ENCODE peak calls at places on chromosomes 3 and 15, in eight cellular contexts. One of them, this sample, is unnamed.

GRCh38 chr3:15102256-15102655 is 3.3 kb upstream of the RBSN start:
- DNase-seq in activated naive CD4-positive, alpha-beta T cell: no peak
- DNase-seq in GM20000: no peak
- DNase-seq in T-cell: no peak
- DNase-seq in sigmoid colon: peak; percentile 95
- DNase-seq in NCI-H1930: no peak
- DNase-seq in NCI-H524: no peak
- DNase-seq in stimulated activated CD8-positive, alpha-beta memory T cell treated with anti-CD3 and anti-CD28 coated beads, Interleukin-2, amount 100 ng/mL, for 48 hours: no peak
- DNase-seq in this sample: no peak

GRCh38 chr3:31472479-31473390 is 60.0 kb upstream of the STT3B start:
- DNase-seq in activated naive CD4-positive, alpha-beta T cell: no peak
- DNase-seq in GM20000: no peak
- DNase-seq in NCI-H1930: no peak
- DNase-seq in T-cell: no peak
- DNase-seq in NCI-H524: no peak
- DNase-seq in stimulated activated CD8-positive, alpha-beta memory T cell treated with anti-CD3 and anti-CD28 coated beads, Interleukin-2, amount 100 ng/mL, for 48 hours: no peak
- DNase-seq in sigmoid colon: no peak
- DNase-seq in this sample: peak; percentile 39

GRCh38 chr3:130892759-130893239 is 1.1 kb upstream of the ATP2C1 start:
- DNase-seq in T-cell: peak; percentile 63
- DNase-seq in NCI-H1930: peak; percentile 71
- DNase-seq in NCI-H524: peak; percentile 88
- DNase-seq in stimulated activated CD8-positive, alpha-beta memory T cell treated with anti-CD3 and anti-CD28 coated beads, Interleukin-2, amount 100 ng/mL, for 48 hours: peak; percentile 16
- DNase-seq in GM20000: peak; percentile 79
- DNase-seq in sigmoid colon: peak; percentile 77
- DNase-seq in activated naive CD4-positive, alpha-beta T cell: peak; percentile 12
- DNase-seq in this sample: no peak

GRCh38 chr3:15271785-15272381 is 60.5 kb downstream of the SH3BP5 start:
- DNase-seq in sigmoid colon: peak; percentile 80
- DNase-seq in GM20000: peak; percentile 67
- DNase-seq in stimulated activated CD8-positive, alpha-beta memory T cell treated with anti-CD3 and anti-CD28 coated beads, Interleukin-2, amount 100 ng/mL, for 48 hours: peak; percentile 46
- DNase-seq in activated naive CD4-positive, alpha-beta T cell: peak; percentile 60
- DNase-seq in T-cell: peak; percentile 86
- DNase-seq in NCI-H524: no peak
- DNase-seq in NCI-H1930: no peak
- DNase-seq in this sample: no peak

GRCh38 chr3:58246148-58247051 is 8.8 kb downstream of the ABHD6 start:
- DNase-seq in NCI-H1930: no peak
- DNase-seq in activated naive CD4-positive, alpha-beta T cell: no peak
- DNase-seq in GM20000: no peak
- DNase-seq in sigmoid colon: no peak
- DNase-seq in NCI-H524: no peak
- DNase-seq in T-cell: no peak
- DNase-seq in stimulated activated CD8-positive, alpha-beta memory T cell treated with anti-CD3 and anti-CD28 coated beads, Interleukin-2, amount 100 ng/mL, for 48 hours: no peak
- DNase-seq in this sample: no peak

GRCh38 chr15:55574096-55574495 is 14.0 kb downstream of the PYGO1 start:
- DNase-seq in NCI-H524: no peak
- DNase-seq in NCI-H1930: no peak
- DNase-seq in sigmoid colon: no peak
- DNase-seq in stimulated activated CD8-positive, alpha-beta memory T cell treated with anti-CD3 and anti-CD28 coated beads, Interleukin-2, amount 100 ng/mL, for 48 hours: no peak
- DNase-seq in T-cell: no peak
- DNase-seq in activated naive CD4-positive, alpha-beta T cell: no peak
- DNase-seq in GM20000: no peak
- DNase-seq in this sample: no peak

GRCh38 chr3:18423401-18424212 is 1.5 kb downstream of the SATB1 start:
- DNase-seq in stimulated activated CD8-positive, alpha-beta memory T cell treated with anti-CD3 and anti-CD28 coated beads, Interleukin-2, amount 100 ng/mL, for 48 hours: no peak
- DNase-seq in T-cell: peak; percentile 24
- DNase-seq in NCI-H1930: peak; percentile 15
- DNase-seq in NCI-H524: peak; percentile 62
- DNase-seq in activated naive CD4-positive, alpha-beta T cell: no peak
- DNase-seq in GM20000: peak; percentile 46
- DNase-seq in sigmoid colon: peak; percentile 66
- DNase-seq in this sample: no peak

GRCh38 chr3:32018723-32019564 is 37.4 kb downstream of the ZNF860 start:
- DNase-seq in T-cell: no peak
- DNase-seq in GM20000: peak; percentile 30
- DNase-seq in NCI-H1930: no peak
- DNase-seq in sigmoid colon: no peak
- DNase-seq in activated naive CD4-positive, alpha-beta T cell: no peak
- DNase-seq in NCI-H524: peak; percentile 50
- DNase-seq in stimulated activated CD8-positive, alpha-beta memory T cell treated with anti-CD3 and anti-CD28 coated beads, Interleukin-2, amount 100 ng/mL, for 48 hours: no peak
- DNase-seq in this sample: no peak

GRCh38 chr15:75672646-75673425 is 25.1 kb downstream of the SNX33 start:
- DNase-seq in stimulated activated CD8-positive, alpha-beta memory T cell treated with anti-CD3 and anti-CD28 coated beads, Interleukin-2, amount 100 ng/mL, for 48 hours: no peak
- DNase-seq in activated naive CD4-positive, alpha-beta T cell: no peak
- DNase-seq in T-cell: no peak
- DNase-seq in sigmoid colon: peak; percentile 87
- DNase-seq in NCI-H1930: no peak
- DNase-seq in GM20000: no peak
- DNase-seq in NCI-H524: peak; percentile 46
- DNase-seq in this sample: no peak

GRCh38 chr15:75200391-75200764 is 1.3 kb upstream of the C15orf39 start:
- DNase-seq in T-cell: no peak
- DNase-seq in activated naive CD4-positive, alpha-beta T cell: no peak
- DNase-seq in sigmoid colon: no peak
- DNase-seq in NCI-H524: no peak
- DNase-seq in stimulated activated CD8-positive, alpha-beta memory T cell treated with anti-CD3 and anti-CD28 coated beads, Interleukin-2, amount 100 ng/mL, for 48 hours: no peak
- DNase-seq in GM20000: no peak
- DNase-seq in NCI-H1930: no peak
- DNase-seq in this sample: no peak

GRCh38 chr15:66819084-66819483 is 117.0 kb downstream of the SMAD6 start:
- DNase-seq in NCI-H524: peak; percentile 46
- DNase-seq in GM20000: no peak
- DNase-seq in NCI-H1930: no peak
- DNase-seq in T-cell: no peak
- DNase-seq in stimulated activated CD8-positive, alpha-beta memory T cell treated with anti-CD3 and anti-CD28 coated beads, Interleukin-2, amount 100 ng/mL, for 48 hours: no peak
- DNase-seq in activated naive CD4-positive, alpha-beta T cell: no peak
- DNase-seq in sigmoid colon: no peak
- DNase-seq in this sample: no peak

GRCh38 chr3:69408989-69409388 is 23.1 kb upstream of the FRMD4B start:
- DNase-seq in stimulated activated CD8-positive, alpha-beta memory T cell treated with anti-CD3 and anti-CD28 coated beads, Interleukin-2, amount 100 ng/mL, for 48 hours: no peak
- DNase-seq in T-cell: no peak
- DNase-seq in NCI-H1930: no peak
- DNase-seq in NCI-H524: no peak
- DNase-seq in activated naive CD4-positive, alpha-beta T cell: no peak
- DNase-seq in sigmoid colon: no peak
- DNase-seq in GM20000: no peak
- DNase-seq in this sample: no peak

GRCh38 chr15:39127925-39128617 is 452.8 kb upstream of the THBS1 start:
- DNase-seq in activated naive CD4-positive, alpha-beta T cell: no peak
- DNase-seq in T-cell: no peak
- DNase-seq in NCI-H524: no peak
- DNase-seq in GM20000: no peak
- DNase-seq in sigmoid colon: no peak
- DNase-seq in stimulated activated CD8-positive, alpha-beta memory T cell treated with anti-CD3 and anti-CD28 coated beads, Interleukin-2, amount 100 ng/mL, for 48 hours: no peak
- DNase-seq in NCI-H1930: no peak
- DNase-seq in this sample: no peak

GRCh38 chr3:76684946-76685345 is 355.0 kb upstream of the ROBO2 start:
- DNase-seq in T-cell: no peak
- DNase-seq in NCI-H524: no peak
- DNase-seq in NCI-H1930: no peak
- DNase-seq in activated naive CD4-positive, alpha-beta T cell: no peak
- DNase-seq in GM20000: no peak
- DNase-seq in sigmoid colon: no peak
- DNase-seq in stimulated activated CD8-positive, alpha-beta memory T cell treated with anti-CD3 and anti-CD28 coated beads, Interleukin-2, amount 100 ng/mL, for 48 hours: no peak
- DNase-seq in this sample: no peak

GRCh38 chr3:120274739-120275167 is 10.3 kb downstream of the GPR156 start:
- DNase-seq in NCI-H524: peak; percentile 80
- DNase-seq in NCI-H1930: no peak
- DNase-seq in T-cell: no peak
- DNase-seq in stimulated activated CD8-positive, alpha-beta memory T cell treated with anti-CD3 and anti-CD28 coated beads, Interleukin-2, amount 100 ng/mL, for 48 hours: no peak
- DNase-seq in sigmoid colon: peak; percentile 81
- DNase-seq in activated naive CD4-positive, alpha-beta T cell: no peak
- DNase-seq in GM20000: no peak
- DNase-seq in this sample: no peak

GRCh38 chr15:51494411-51495314 is 127.9 kb downstream of the DMXL2 start:
- DNase-seq in activated naive CD4-positive, alpha-beta T cell: no peak
- DNase-seq in T-cell: no peak
- DNase-seq in stimulated activated CD8-positive, alpha-beta memory T cell treated with anti-CD3 and anti-CD28 coated beads, Interleukin-2, amount 100 ng/mL, for 48 hours: no peak
- DNase-seq in NCI-H524: no peak
- DNase-seq in GM20000: no peak
- DNase-seq in sigmoid colon: no peak
- DNase-seq in NCI-H1930: no peak
- DNase-seq in this sample: no peak

GRCh38 chr3:151226088-151226563 is 23.1 kb upstream of the GPR171 start:
- DNase-seq in NCI-H524: no peak
- DNase-seq in sigmoid colon: no peak
- DNase-seq in stimulated activated CD8-positive, alpha-beta memory T cell treated with anti-CD3 and anti-CD28 coated beads, Interleukin-2, amount 100 ng/mL, for 48 hours: no peak
- DNase-seq in T-cell: no peak
- DNase-seq in GM20000: no peak
- DNase-seq in NCI-H1930: no peak
- DNase-seq in activated naive CD4-positive, alpha-beta T cell: no peak
- DNase-seq in this sample: no peak

GRCh38 chr3:51673802-51674654 is 3.0 kb downstream of the TEX264 start:
- DNase-seq in T-cell: no peak
- DNase-seq in activated naive CD4-positive, alpha-beta T cell: no peak
- DNase-seq in sigmoid colon: peak; percentile 52
- DNase-seq in stimulated activated CD8-positive, alpha-beta memory T cell treated with anti-CD3 and anti-CD28 coated beads, Interleukin-2, amount 100 ng/mL, for 48 hours: no peak
- DNase-seq in NCI-H1930: no peak
- DNase-seq in GM20000: no peak
- DNase-seq in NCI-H524: no peak
- DNase-seq in this sample: no peak

GRCh38 chr15:45795487-45796069 is 160.7 kb downstream of the SQOR start:
- DNase-seq in activated naive CD4-positive, alpha-beta T cell: no peak
- DNase-seq in sigmoid colon: no peak
- DNase-seq in stimulated activated CD8-positive, alpha-beta memory T cell treated with anti-CD3 and anti-CD28 coated beads, Interleukin-2, amount 100 ng/mL, for 48 hours: no peak
- DNase-seq in NCI-H524: peak; percentile 95
- DNase-seq in GM20000: peak; percentile 22
- DNase-seq in NCI-H1930: peak; percentile 12
- DNase-seq in T-cell: no peak
- DNase-seq in this sample: no peak

GRCh38 chr15:89444241-89444797 is 52.1 kb downstream of the RHCG start:
- DNase-seq in stimulated activated CD8-positive, alpha-beta memory T cell treated with anti-CD3 and anti-CD28 coated beads, Interleukin-2, amount 100 ng/mL, for 48 hours: no peak
- DNase-seq in GM20000: no peak
- DNase-seq in activated naive CD4-positive, alpha-beta T cell: no peak
- DNase-seq in NCI-H524: no peak
- DNase-seq in NCI-H1930: no peak
- DNase-seq in T-cell: no peak
- DNase-seq in sigmoid colon: no peak
- DNase-seq in this sample: no peak

GRCh38 chr15:69931159-69931558 is 166.6 kb downstream of the TLE3 start:
- DNase-seq in sigmoid colon: no peak
- DNase-seq in NCI-H1930: no peak
- DNase-seq in NCI-H524: no peak
- DNase-seq in activated naive CD4-positive, alpha-beta T cell: no peak
- DNase-seq in GM20000: no peak
- DNase-seq in stimulated activated CD8-positive, alpha-beta memory T cell treated with anti-CD3 and anti-CD28 coated beads, Interleukin-2, amount 100 ng/mL, for 48 hours: no peak
- DNase-seq in T-cell: no peak
- DNase-seq in this sample: peak; percentile 53

This sample was measured in esophagus muscularis mucosa.